ENCODE peak calls at places on chromosome 12, in six cellular contexts. One of them, this sample, is unnamed. For H3K27me3 and H3K4me1, the result is how much of the 10 kb centered on the place peaks cover.

GRCh38 chr12:43723134-43723533 is 35.5 kb downstream of the PUS7L start:
- DNase-seq in endothelial cell of umbilical vein: no peak
- DNase-seq in transverse colon: no peak
- DNase-seq in HepG2: no peak
- DNase-seq in cardiac muscle cell: no peak
- DNase-seq in upper lobe of right lung: no peak
- DNase-seq in this sample: no peak

GRCh38 chr12:116880213-116880816 is 926 bp downstream of the HRK start:
- DNase-seq in cardiac muscle cell: no peak
- DNase-seq in transverse colon: no peak
- DNase-seq in HepG2: no peak
- DNase-seq in upper lobe of right lung: no peak
- DNase-seq in endothelial cell of umbilical vein: peak
- DNase-seq in this sample: no peak

GRCh38 chr12:56222531-56222895 is 791 bp upstream of the RNF41 start:
- DNase-seq in upper lobe of right lung: no peak
- DNase-seq in HepG2: no peak
- DNase-seq in endothelial cell of umbilical vein: no peak
- DNase-seq in cardiac muscle cell: no peak
- DNase-seq in transverse colon: no peak
- DNase-seq in this sample: no peak

GRCh38 chr12:90003688-90004087 is 295.1 kb upstream of the ATP2B1 start:
- DNase-seq in endothelial cell of umbilical vein: no peak
- DNase-seq in upper lobe of right lung: no peak
- DNase-seq in cardiac muscle cell: no peak
- DNase-seq in HepG2: no peak
- DNase-seq in transverse colon: no peak
- DNase-seq in this sample: no peak

GRCh38 chr12:103838254-103838914 is 2.6 kb downstream of the NT5DC3 start:
- DNase-seq in HepG2: peak
- DNase-seq in endothelial cell of umbilical vein: no peak
- DNase-seq in upper lobe of right lung: no peak
- DNase-seq in transverse colon: no peak
- DNase-seq in cardiac muscle cell: no peak
- DNase-seq in this sample: no peak

GRCh38 chr12:109910969-109911348 is 10.9 kb downstream of the TCHP start:
- DNase-seq in HepG2: peak
- DNase-seq in transverse colon: no peak
- DNase-seq in cardiac muscle cell: no peak
- DNase-seq in upper lobe of right lung: no peak
- DNase-seq in endothelial cell of umbilical vein: no peak
- DNase-seq in this sample: no peak

GRCh38 chr12:118548887-118549286 is 172.5 kb downstream of the SUDS3 start:
- DNase-seq in upper lobe of right lung: no peak
- DNase-seq in cardiac muscle cell: no peak
- DNase-seq in transverse colon: no peak
- DNase-seq in HepG2: no peak
- DNase-seq in endothelial cell of umbilical vein: no peak
- DNase-seq in this sample: no peak

GRCh38 chr12:54306925-54307731 is 6.3 kb upstream of the NFE2 start:
- DNase-seq in HepG2: peak
- DNase-seq in transverse colon: peak
- DNase-seq in endothelial cell of umbilical vein: no peak
- DNase-seq in upper lobe of right lung: peak
- DNase-seq in cardiac muscle cell: no peak
- DNase-seq in this sample: no peak

GRCh38 chr12:51388826-51389225 is 2.4 kb downstream of the GALNT6 start:
- DNase-seq in upper lobe of right lung: no peak
- DNase-seq in cardiac muscle cell: no peak
- DNase-seq in endothelial cell of umbilical vein: no peak
- DNase-seq in HepG2: no peak
- DNase-seq in transverse colon: no peak
- DNase-seq in this sample: no peak

GRCh38 chr12:176321-177181 is 37.4 kb downstream of the SLC6A12 start:
- DNase-seq in transverse colon: peak
- DNase-seq in endothelial cell of umbilical vein: no peak
- DNase-seq in HepG2: peak
- DNase-seq in upper lobe of right lung: no peak
- DNase-seq in cardiac muscle cell: peak
- DNase-seq in this sample: no peak

GRCh38 chr12:132379996-132380395 is 50.6 kb upstream of the GALNT9 start:
- DNase-seq in upper lobe of right lung: no peak
- DNase-seq in cardiac muscle cell: no peak
- DNase-seq in transverse colon: no peak
- DNase-seq in endothelial cell of umbilical vein: no peak
- DNase-seq in HepG2: no peak
- DNase-seq in this sample: no peak

GRCh38 chr12:47079894-47080724 is at the start of gene AMIGO2:
- DNase-seq in HepG2: no peak
- DNase-seq in transverse colon: peak
- DNase-seq in upper lobe of right lung: peak
- DNase-seq in cardiac muscle cell: peak
- DNase-seq in endothelial cell of umbilical vein: peak
- DNase-seq in this sample: peak

GRCh38 chr12:94145231-94145979 is 3.0 kb upstream of the PLXNC1 start:
- DNase-seq in HepG2: no peak
- DNase-seq in transverse colon: no peak
- DNase-seq in endothelial cell of umbilical vein: no peak
- DNase-seq in cardiac muscle cell: peak
- DNase-seq in upper lobe of right lung: no peak
- DNase-seq in this sample: no peak

GRCh38 chr12:108729612-108730336 is 1.5 kb downstream of the CORO1C start:
- DNase-seq in endothelial cell of umbilical vein: peak
- DNase-seq in transverse colon: no peak
- DNase-seq in cardiac muscle cell: peak
- DNase-seq in HepG2: peak
- DNase-seq in upper lobe of right lung: no peak
- DNase-seq in this sample: no peak

GRCh38 chr12:110373025-110373876 is 30.3 kb downstream of the ANAPC7 start:
- DNase-seq in HepG2: no peak
- DNase-seq in upper lobe of right lung: no peak
- DNase-seq in endothelial cell of umbilical vein: no peak
- DNase-seq in cardiac muscle cell: no peak
- DNase-seq in transverse colon: no peak
- DNase-seq in this sample: no peak

GRCh38 chr12:18275974-18276373 is 14.7 kb downstream of the PIK3C2G start:
- DNase-seq in cardiac muscle cell: peak
- DNase-seq in upper lobe of right lung: no peak
- DNase-seq in HepG2: no peak
- DNase-seq in endothelial cell of umbilical vein: no peak
- DNase-seq in transverse colon: no peak
- DNase-seq in this sample: no peak

GRCh38 chr12:110246690-110247339 is 34.2 kb upstream of the ATP2A2 start:
- DNase-seq in HepG2: no peak
- DNase-seq in endothelial cell of umbilical vein: no peak
- DNase-seq in cardiac muscle cell: no peak
- DNase-seq in transverse colon: no peak
- DNase-seq in upper lobe of right lung: no peak
- DNase-seq in this sample: no peak

GRCh38 chr12:32309811-32310755 is 89.3 kb upstream of the FGD4 start:
- DNase-seq in endothelial cell of umbilical vein: peak
- DNase-seq in upper lobe of right lung: no peak
- DNase-seq in transverse colon: no peak
- DNase-seq in cardiac muscle cell: peak
- DNase-seq in HepG2: no peak
- DNase-seq in this sample: no peak

GRCh38 chr12:88145567-88146347 is 3.6 kb downstream of the TMTC3 start:
- DNase-seq in HepG2: no peak
- DNase-seq in upper lobe of right lung: no peak
- DNase-seq in transverse colon: no peak
- DNase-seq in endothelial cell of umbilical vein: no peak
- DNase-seq in cardiac muscle cell: no peak
- DNase-seq in this sample: no peak

GRCh38 chr12:120225852-120226640 is 25.1 kb upstream of the RPLP0 start:
- DNase-seq in endothelial cell of umbilical vein: no peak
- DNase-seq in cardiac muscle cell: no peak
- DNase-seq in transverse colon: peak
- DNase-seq in HepG2: no peak
- DNase-seq in upper lobe of right lung: peak
- DNase-seq in this sample: no peak

GRCh38 chr12:45219621-45220020 is 3.7 kb downstream of the ANO6 start:
- DNase-seq in upper lobe of right lung: no peak
- DNase-seq in cardiac muscle cell: no peak
- DNase-seq in endothelial cell of umbilical vein: no peak
- DNase-seq in HepG2: no peak
- DNase-seq in transverse colon: no peak
- DNase-seq in this sample: no peak

GRCh38 chr12:113438523-113439300 is 16.5 kb downstream of the SDSL start:
- DNase-seq in upper lobe of right lung: no peak
- DNase-seq in endothelial cell of umbilical vein: no peak
- DNase-seq in HepG2: no peak
- DNase-seq in cardiac muscle cell: no peak
- DNase-seq in transverse colon: no peak
- DNase-seq in this sample: no peak

GRCh38 chr12:12365442-12365802 is 8.5 kb downstream of the BORCS5 start:
- DNase-seq in upper lobe of right lung: no peak
- DNase-seq in HepG2: no peak
- DNase-seq in cardiac muscle cell: no peak
- DNase-seq in endothelial cell of umbilical vein: no peak
- DNase-seq in transverse colon: no peak
- DNase-seq in this sample: no peak

GRCh38 chr12:103729499-103729898 is 111.5 kb downstream of the NT5DC3 start:
- DNase-seq in HepG2: no peak
- DNase-seq in transverse colon: no peak
- DNase-seq in cardiac muscle cell: no peak
- DNase-seq in endothelial cell of umbilical vein: no peak
- DNase-seq in upper lobe of right lung: no peak
- DNase-seq in this sample: no peak

GRCh38 chr12:101969-102878 is 35.7 kb downstream of the IQSEC3 start:
- DNase-seq in upper lobe of right lung: peak
- DNase-seq in HepG2: no peak
- DNase-seq in cardiac muscle cell: no peak
- DNase-seq in transverse colon: no peak
- DNase-seq in endothelial cell of umbilical vein: no peak
- DNase-seq in this sample: no peak

GRCh38 chr12:66036317-66036716 is 94.2 kb downstream of the LLPH start:
- DNase-seq in upper lobe of right lung: no peak
- DNase-seq in HepG2: peak
- DNase-seq in transverse colon: no peak
- DNase-seq in cardiac muscle cell: peak
- DNase-seq in endothelial cell of umbilical vein: peak
- DNase-seq in this sample: no peak

GRCh38 chr12:105352049-105352448 is 21.6 kb downstream of the C12orf75 start:
- DNase-seq in endothelial cell of umbilical vein: no peak
- DNase-seq in upper lobe of right lung: no peak
- DNase-seq in HepG2: no peak
- DNase-seq in transverse colon: no peak
- DNase-seq in cardiac muscle cell: no peak
- DNase-seq in this sample: no peak

GRCh38 chr12:30415777-30416176 is 279.9 kb downstream of the IPO8 start:
- DNase-seq in endothelial cell of umbilical vein: no peak
- DNase-seq in cardiac muscle cell: no peak
- DNase-seq in transverse colon: no peak
- DNase-seq in HepG2: no peak
- DNase-seq in upper lobe of right lung: no peak
- DNase-seq in this sample: no peak

GRCh38 chr12:49160415-49160814 is 28.5 kb downstream of the TUBA1A start:
- DNase-seq in cardiac muscle cell: no peak
- DNase-seq in upper lobe of right lung: no peak
- DNase-seq in transverse colon: no peak
- DNase-seq in HepG2: no peak
- DNase-seq in endothelial cell of umbilical vein: no peak
- DNase-seq in this sample: no peak

GRCh38 chr12:34348064-34348463 is 325.8 kb downstream of the ALG10 start:
- DNase-seq in endothelial cell of umbilical vein: no peak
- DNase-seq in cardiac muscle cell: no peak
- DNase-seq in transverse colon: no peak
- DNase-seq in HepG2: no peak
- DNase-seq in upper lobe of right lung: no peak
- DNase-seq in this sample: no peak
- H3K27me3 ChIP-seq in endothelial cell of umbilical vein: under half
- H3K27me3 ChIP-seq in cardiac muscle cell: under half
- H3K27me3 ChIP-seq in transverse colon: under half
- H3K27me3 ChIP-seq in HepG2: under half
- H3K27me3 ChIP-seq in upper lobe of right lung: under half
- H3K27me3 ChIP-seq in this sample: under half

GRCh38 chr12:16604853-16605252 is 1.1 kb downstream of the LMO3 start:
- DNase-seq in upper lobe of right lung: no peak
- DNase-seq in transverse colon: no peak
- DNase-seq in HepG2: no peak
- DNase-seq in endothelial cell of umbilical vein: no peak
- DNase-seq in cardiac muscle cell: peak
- DNase-seq in this sample: no peak

GRCh38 chr12:16606936-16607335 is 974 bp upstream of the LMO3 start:
- DNase-seq in endothelial cell of umbilical vein: no peak
- DNase-seq in transverse colon: no peak
- DNase-seq in upper lobe of right lung: no peak
- DNase-seq in cardiac muscle cell: peak
- DNase-seq in HepG2: no peak
- DNase-seq in this sample: no peak

GRCh38 chr12:16606201-16606849 is 363 bp upstream of the LMO3 start:
- DNase-seq in HepG2: no peak
- DNase-seq in transverse colon: no peak
- DNase-seq in cardiac muscle cell: peak
- DNase-seq in upper lobe of right lung: peak
- DNase-seq in endothelial cell of umbilical vein: peak
- DNase-seq in this sample: no peak

GRCh38 chr12:16606117-16606200 is at the start of gene LMO3:
- DNase-seq in cardiac muscle cell: no peak
- DNase-seq in HepG2: no peak
- DNase-seq in endothelial cell of umbilical vein: no peak
- DNase-seq in upper lobe of right lung: no peak
- DNase-seq in transverse colon: no peak
- DNase-seq in this sample: no peak

GRCh38 chr12:16605666-16606116 is 271 bp downstream of the LMO3 start:
- DNase-seq in transverse colon: no peak
- DNase-seq in HepG2: peak
- DNase-seq in cardiac muscle cell: peak
- DNase-seq in upper lobe of right lung: peak
- DNase-seq in endothelial cell of umbilical vein: peak
- DNase-seq in this sample: no peak
- H3K4me1 ChIP-seq in transverse colon: under half
- H3K4me1 ChIP-seq in HepG2: under half
- H3K4me1 ChIP-seq in cardiac muscle cell: under half
- H3K4me1 ChIP-seq in upper lobe of right lung: under half
- H3K4me1 ChIP-seq in endothelial cell of umbilical vein: under half
- H3K4me1 ChIP-seq in this sample: under half

DNA sequence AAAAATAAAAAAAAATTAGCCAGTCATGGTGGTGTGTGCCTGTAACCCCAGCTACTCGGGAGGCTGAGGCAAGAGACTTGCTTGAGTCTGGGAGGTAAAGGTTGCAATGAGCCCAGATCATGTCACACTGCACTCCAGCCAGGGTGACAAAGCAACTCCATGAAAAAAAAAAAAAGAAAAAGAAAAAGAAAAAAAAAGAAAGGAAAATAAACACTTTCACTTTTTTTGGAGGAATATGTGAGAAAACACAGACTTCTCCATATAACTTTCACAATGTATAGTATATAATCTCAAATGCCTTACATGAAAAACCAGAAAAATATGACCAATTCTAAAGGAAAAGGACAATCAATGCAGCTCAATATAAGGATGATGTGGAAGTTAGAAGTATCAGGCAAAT is 8.9 kb downstream of the CLECL1 start:
- DNase-seq in upper lobe of right lung: no peak
- DNase-seq in endothelial cell of umbilical vein: no peak
- DNase-seq in transverse colon: no peak
- DNase-seq in cardiac muscle cell: no peak
- DNase-seq in HepG2: no peak
- DNase-seq in this sample: no peak
- H3K27me3 ChIP-seq in upper lobe of right lung: under half
- H3K27me3 ChIP-seq in endothelial cell of umbilical vein: under half
- H3K27me3 ChIP-seq in transverse colon: under half
- H3K27me3 ChIP-seq in cardiac muscle cell: under half
- H3K27me3 ChIP-seq in HepG2: under half
- H3K27me3 ChIP-seq in this sample: under half

GRCh38 chr12:3136641-3137267 is 59.6 kb downstream of the TSPAN9 start:
- DNase-seq in upper lobe of right lung: no peak
- DNase-seq in transverse colon: no peak
- DNase-seq in HepG2: no peak
- DNase-seq in cardiac muscle cell: no peak
- DNase-seq in endothelial cell of umbilical vein: no peak
- DNase-seq in this sample: no peak
- H3K4me1 ChIP-seq in upper lobe of right lung: under half
- H3K4me1 ChIP-seq in transverse colon: under half
- H3K4me1 ChIP-seq in HepG2: under half
- H3K4me1 ChIP-seq in cardiac muscle cell: under half
- H3K4me1 ChIP-seq in endothelial cell of umbilical vein: under half
- H3K4me1 ChIP-seq in this sample: under half

This sample was measured in CD8-positive, alpha-beta memory T cell.